ENCODE peak calls at places on chromosome 19, in six cellular contexts. V is heart left ventricle; G is CD8-positive, alpha-beta T cell; S is pancreas; W is DND-41; M is body of pancreas. Z is an unnamed sample.
A peak's percentile ranks its signal among the peaks of the same experiment; 100 is the strongest.

GRCh38 chr19:32674959-32675719 is at the start of gene ANKRD27:
- ATAC-seq in V (peak; percentile 96), G (peak; percentile 94), S (peak; percentile 93), W (peak; percentile 95), M (peak; percentile 97), Z (peak; percentile 96)

GRCh38 chr19:53945441-53945840 is 17.3 kb upstream of the CACNG8 start:
- ATAC-seq in V (no peak), G (no peak), S (no peak), W (no peak), M (no peak), Z (no peak)

GRCh38 chr19:21698215-21698614 is 69.2 kb downstream of the ZNF100 start:
- ATAC-seq in V (no peak), G (peak; percentile 57), S (peak; percentile 93), W (peak; percentile 64), M (peak; percentile 77), Z (no peak)

GRCh38 chr19:14127929-14128509 is 8.4 kb downstream of the ASF1B start:
- ATAC-seq in V (peak; percentile 84), G (no peak), S (peak; percentile 80), W (no peak), M (peak; percentile 48), Z (peak; percentile 61)

GRCh38 chr19:339262-339887 is 5.2 kb downstream of the MIER2 start:
- ATAC-seq in V (no peak), G (no peak), S (no peak), W (no peak), M (no peak), Z (no peak)

GRCh38 chr19:17358395-17358794 is 18.7 kb downstream of the PLVAP start:
- ATAC-seq in V (peak; percentile 32), G (no peak), S (no peak), W (no peak), M (peak; percentile 53), Z (peak; percentile 55)

GRCh38 chr19:660793-661426 is 2.1 kb downstream of the RNF126 start:
- ATAC-seq in V (no peak), G (no peak), S (peak; percentile 2), W (no peak), M (no peak), Z (no peak)

GRCh38 chr19:41407271-41407670 is 9.7 kb downstream of the BCKDHA start:
- ATAC-seq in V (no peak), G (no peak), S (no peak), W (no peak), M (no peak), Z (no peak)

GRCh38 chr19:17807731-17808316 is 12.9 kb downstream of the B3GNT3 start:
- ATAC-seq in V (no peak), G (peak; percentile 61), S (no peak), W (peak; percentile 66), M (no peak), Z (no peak)

GRCh38 chr19:15292847-15293582 is 39.3 kb downstream of the BRD4 start:
- ATAC-seq in V (peak; percentile 24), G (peak; percentile 47), S (peak; percentile 52), W (peak; percentile 53), M (peak; percentile 26), Z (no peak)

GRCh38 chr19:55703790-55704215 is 28.8 kb downstream of the EPN1 start:
- ATAC-seq in V (no peak), G (peak; percentile 56), S (peak; percentile 94), W (peak; percentile 47), M (peak; percentile 83), Z (peak; percentile 55)

GRCh38 chr19:45163751-45164150 is 3.0 kb upstream of the NKPD1 start:
- ATAC-seq in V (no peak), G (no peak), S (no peak), W (no peak), M (no peak), Z (no peak)

GRCh38 chr19:48757089-48757675 is 1.9 kb downstream of the FGF21 start:
- ATAC-seq in V (no peak), G (no peak), S (no peak), W (no peak), M (no peak), Z (no peak)

GRCh38 chr19:6531163-6531955 is 533 bp downstream of the TNFSF9 start:
- ATAC-seq in V (no peak), G (no peak), S (no peak), W (peak; percentile 28), M (peak; percentile 61), Z (no peak)

GRCh38 chr19:55259540-55260210 is 858 bp upstream of the PPP6R1 start:
- ATAC-seq in V (no peak), G (no peak), S (no peak), W (no peak), M (no peak), Z (no peak)

GRCh38 chr19:40216013-40216776 is 2.0 kb downstream of the TTC9B start:
- ATAC-seq in V (no peak), G (no peak), S (no peak), W (no peak), M (no peak), Z (no peak)

GRCh38 chr19:8511573-8512101 is 2.3 kb downstream of the ZNF414 start:
- ATAC-seq in V (no peak), G (no peak), S (no peak), W (no peak), M (no peak), Z (no peak)

GRCh38 chr19:5001547-5002131 is 32.7 kb downstream of the KDM4B start:
- ATAC-seq in V (no peak), G (peak; percentile 54), S (peak; percentile 70), W (peak; percentile 87), M (no peak), Z (no peak)
- H3K27ac ChIP-seq in V (no peak overlapping the region), G (no peak overlapping the region), S (no peak overlapping the region), W (no peak overlapping the region), M (no peak overlapping the region), Z (no peak overlapping the region)

DNA sequence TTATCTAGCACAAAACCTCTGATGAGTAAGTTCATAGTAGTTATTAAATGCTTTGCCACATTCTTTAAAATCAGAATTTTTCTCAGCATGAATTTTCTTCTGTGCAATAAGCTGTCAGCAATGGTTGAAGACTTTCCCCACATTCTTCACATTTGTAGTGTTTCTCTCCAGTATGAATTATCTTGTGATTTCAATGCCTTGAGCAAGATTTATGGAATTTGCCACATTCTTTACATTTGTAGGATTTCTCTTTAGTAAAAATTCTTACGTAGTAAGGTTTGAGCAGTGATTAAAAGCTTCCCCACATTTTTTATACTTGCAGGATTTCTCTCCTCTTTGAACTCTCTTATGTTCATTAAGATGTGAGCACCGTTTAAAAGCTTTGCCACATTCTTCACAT is 33.6 kb downstream of the ZNF682 start:
- ATAC-seq in V (no peak), G (no peak), S (no peak), W (no peak), M (no peak), Z (no peak)
- H3K27ac ChIP-seq in V (no peak overlapping the region), G (no peak overlapping the region), S (no peak overlapping the region), W (no peak overlapping the region), M (no peak overlapping the region), Z (no peak overlapping the region)

DNA sequence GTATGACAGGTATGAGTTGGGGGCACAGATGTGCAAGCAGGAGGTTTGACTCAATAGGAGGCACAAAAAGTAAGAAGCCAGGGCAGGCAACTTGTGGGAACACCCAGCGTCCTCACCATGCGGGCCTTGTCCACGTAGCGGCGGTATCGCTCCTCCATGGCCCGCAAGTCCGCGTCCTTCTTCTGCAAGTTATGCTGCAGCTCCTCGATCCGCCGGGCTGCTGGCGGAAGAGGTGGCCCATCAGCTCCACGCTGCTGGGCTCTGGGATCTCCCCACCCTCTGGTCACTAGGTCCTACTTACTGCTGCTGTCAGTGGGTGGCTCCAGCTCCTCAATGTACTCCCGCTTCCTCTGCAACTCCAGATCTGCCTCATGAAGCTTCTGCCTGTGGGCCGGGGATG is 10.7 kb downstream of the HOOK2 start:
- ATAC-seq in V (no peak), G (no peak), S (no peak), W (no peak), M (no peak), Z (no peak)
- H3K27ac ChIP-seq in V (no peak overlapping the region), G (no peak overlapping the region), S (no peak overlapping the region), W (no peak overlapping the region), M (no peak overlapping the region), Z (no peak overlapping the region)

GRCh38 chr19:10708261-10708660 is 7.0 kb downstream of the QTRT1 start:
- ATAC-seq in V (no peak), G (no peak), S (no peak), W (no peak), M (no peak), Z (no peak)

GRCh38 chr19:10717054-10717355 is 874 bp upstream of the DNM2 start:
- ATAC-seq in V (no peak), G (no peak), S (no peak), W (no peak), M (no peak), Z (no peak)

GRCh38 chr19:10712041-10712440 is 5.8 kb upstream of the DNM2 start:
- ATAC-seq in V (no peak), G (no peak), S (no peak), W (no peak), M (no peak), Z (no peak)

GRCh38 chr19:10713317-10713716 is 4.6 kb upstream of the DNM2 start:
- ATAC-seq in V (no peak), G (no peak), S (no peak), W (no peak), M (no peak), Z (no peak)

GRCh38 chr19:10712754-10713153 is 5.1 kb upstream of the DNM2 start:
- ATAC-seq in V (no peak), G (no peak), S (no peak), W (no peak), M (no peak), Z (no peak)
- H3K27ac ChIP-seq in V (no peak overlapping the region), G (no peak overlapping the region), S (no peak overlapping the region), W (no peak overlapping the region), M (no peak overlapping the region), Z (no peak overlapping the region)

GRCh38 chr19:46862974-46863632 is 2.3 kb downstream of the ARHGAP35 start:
- ATAC-seq in V (no peak), G (no peak), S (no peak), W (no peak), M (no peak), Z (no peak)
- H3K27ac ChIP-seq in V (peak overlapping the region; percentile 97), G (no peak overlapping the region), S (peak overlapping the region; percentile 96), W (peak overlapping the region; percentile 71), M (peak overlapping the region; percentile 46), Z (peak overlapping the region; percentile 97)

DNA sequence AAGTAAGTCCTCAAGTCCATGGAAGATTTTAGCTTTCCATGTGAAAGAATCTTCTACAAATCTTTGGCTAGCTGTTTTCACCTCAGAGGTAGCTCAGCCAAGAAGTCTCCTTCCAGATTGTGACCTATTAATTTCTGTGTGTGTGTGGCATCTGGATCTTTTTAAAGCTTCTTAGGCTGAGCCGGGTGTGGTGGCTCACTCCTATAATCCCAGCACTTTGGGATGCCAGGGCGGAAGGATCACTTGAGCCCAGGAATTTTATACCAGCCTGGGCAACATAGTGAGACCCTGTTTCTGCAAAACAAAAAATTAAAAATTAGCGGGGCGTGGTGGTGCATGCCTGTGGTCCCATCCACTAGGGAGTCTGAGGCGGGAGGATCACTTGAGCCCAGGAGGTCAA is 13.4 kb upstream of the SLC44A2 start:
- ATAC-seq in V (no peak), G (no peak), S (no peak), W (no peak), M (no peak), Z (no peak)
- H3K27ac ChIP-seq in V (peak overlapping the region; percentile 83), G (no peak overlapping the region), S (peak overlapping the region; percentile 80), W (no peak overlapping the region), M (peak overlapping the region; percentile 70), Z (peak overlapping the region; percentile 64)